ENCODE peak calls at places on chromosomes 4 and X, in ten cellular contexts. D is upper lobe of right lung, M is dorsolateral prefrontal cortex, O is fibroblast of lung, B is H9, T is psoas muscle, N is iPS DF 6.9, A is adipocyte, S is pancreas, V is IMR-90. H is an unnamed sample. For H3K27me3, the result is how much of the 10 kb centered on the place peaks cover.

GRCh38 chrX:110395877-110396276 is 37.2 kb downstream of the RTL9 start:
- DNase-seq in D (no peak), M (no peak), O (no peak), B (no peak), T (no peak), N (no peak), A (no peak), S (no peak), V (no peak), H (no peak)

GRCh38 chrX:45771560-45772340 is 571.1 kb upstream of the DIPK2B start:
- DNase-seq in D (peak), M (no peak), O (peak), B (no peak), T (no peak), N (no peak), A (peak), S (no peak), V (peak), H (peak)

GRCh38 chr4:72255269-72255668 is 223.5 kb downstream of the NPFFR2 start:
- DNase-seq in D (no peak), M (no peak), O (no peak), B (no peak), T (no peak), N (no peak), A (no peak), S (no peak), V (no peak), H (no peak)

GRCh38 chr4:150072906-150073714 is 5.1 kb upstream of the DCLK2 start:
- DNase-seq in D (no peak), M (no peak), O (peak), B (no peak), T (no peak), N (no peak), A (peak), S (no peak), V (peak), H (no peak)

GRCh38 chr4:87462102-87462501 is 39.7 kb downstream of the NUDT9 start:
- DNase-seq in D (no peak), M (no peak), O (no peak), B (no peak), T (no peak), N (no peak), A (no peak), S (no peak), V (no peak), H (no peak)

GRCh38 chr4:133152330-133152791 is 3.3 kb downstream of the PCDH10 start:
- DNase-seq in D (no peak), M (no peak), O (peak), B (peak), T (no peak), N (no peak), A (peak), S (peak), V (no peak), H (no peak)

GRCh38 chrX:103734125-103734760 is 23.5 kb downstream of the TMEM31 start:
- DNase-seq in D (no peak), M (no peak), O (peak), B (no peak), T (no peak), N (no peak), A (peak), S (no peak), V (peak), H (no peak)

GRCh38 chrX:136021903-136022302 is 36.7 kb downstream of the SLC9A6 start:
- DNase-seq in D (no peak), M (no peak), O (no peak), B (no peak), T (no peak), N (no peak), A (no peak), S (no peak), V (no peak), H (no peak)

GRCh38 chr4:184151988-184152485 is 65.6 kb downstream of the ENPP6 start:
- DNase-seq in D (no peak), M (no peak), O (no peak), B (no peak), T (no peak), N (no peak), A (no peak), S (no peak), V (no peak), H (no peak)

GRCh38 chrX:141902366-141902765 is 1.3 kb upstream of the MAGEC1 start:
- DNase-seq in D (no peak), M (no peak), O (no peak), B (no peak), T (no peak), N (no peak), A (no peak), S (no peak), V (no peak), H (no peak)
- H3K27me3 ChIP-seq in D (under half), M (under half), O (under half), B (under half), T (under half), N (under half), A (under half), S (under half), V (under half), H (under half)

DNA sequence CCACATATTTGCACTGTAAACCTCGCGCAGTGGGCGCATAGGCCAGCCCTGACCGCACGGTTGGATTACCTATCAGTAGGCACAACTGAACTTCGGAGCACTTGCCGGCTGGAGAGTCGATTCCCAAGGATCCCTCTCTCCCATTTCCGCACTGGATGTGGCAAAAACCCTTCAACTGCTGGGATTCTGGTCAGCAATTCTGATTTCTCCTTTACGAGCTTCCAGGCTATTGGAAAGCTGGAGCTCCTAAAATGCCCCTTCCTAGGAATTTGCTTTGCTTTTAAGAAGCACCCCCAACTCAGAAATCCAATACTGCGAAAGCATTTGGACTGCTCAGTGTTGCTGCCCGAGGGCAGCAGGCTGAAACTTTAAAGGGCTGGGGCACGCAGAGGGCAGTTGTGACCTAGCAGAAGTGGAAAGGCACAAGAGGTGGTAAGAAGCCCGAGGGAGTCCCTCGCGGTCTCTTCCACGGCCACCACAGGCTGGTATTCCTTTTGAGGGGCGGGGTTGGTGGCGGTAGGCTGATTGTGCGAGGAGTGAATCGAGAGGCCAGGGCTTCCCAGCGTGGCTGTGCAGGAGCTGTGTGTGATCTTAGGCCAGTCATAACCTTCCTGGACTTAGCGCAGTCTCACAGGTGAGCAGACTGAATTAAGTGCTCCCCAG is 1.6 kb downstream of the ZAR1 start:
- DNase-seq in D (no peak), M (no peak), O (no peak), B (peak), T (no peak), N (no peak), A (no peak), S (no peak), V (no peak), H (no peak)
- H3K27me3 ChIP-seq in D (half or more), M (under half), O (under half), B (under half), T (half or more), N (under half), A (under half), S (under half), V (half or more), H (under half)

GRCh38 chrX:124113799-124114600 is 152.5 kb downstream of the STAG2 start:
- DNase-seq in D (no peak), M (no peak), O (no peak), B (peak), T (no peak), N (no peak), A (no peak), S (no peak), V (no peak), H (no peak)

DNA sequence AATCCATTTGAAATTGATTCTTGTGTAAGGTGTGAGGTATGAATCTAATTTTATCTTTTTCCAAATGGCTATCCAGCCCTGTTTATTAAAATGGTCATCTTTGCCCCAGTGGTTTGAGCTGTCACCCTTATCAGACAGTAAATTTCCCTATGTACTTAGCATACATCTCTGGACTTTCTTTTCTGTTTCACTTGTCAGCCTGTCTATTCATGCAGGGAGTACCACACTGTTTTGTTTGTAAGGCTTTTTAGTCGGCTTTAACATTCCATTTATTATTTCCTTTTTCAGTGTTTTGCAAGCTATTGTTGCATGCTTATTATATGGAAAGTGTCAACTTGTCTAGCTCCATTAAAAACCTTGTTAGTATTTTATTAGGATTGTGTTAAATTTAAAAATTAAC is 155.8 kb downstream of the STAG2 start:
- DNase-seq in D (no peak), M (no peak), O (no peak), B (no peak), T (no peak), N (no peak), A (no peak), S (no peak), V (no peak), H (no peak)
- H3K27me3 ChIP-seq in D (under half), M (half or more), O (under half), B (under half), T (under half), N (under half), A (under half), S (under half), V (under half), H (under half)

GRCh38 chr4:154741877-154742851 is 1.6 kb upstream of the LRAT start:
- DNase-seq in D (no peak), M (no peak), O (peak), B (peak), T (no peak), N (no peak), A (peak), S (peak), V (no peak), H (no peak)

GRCh38 chr4:154744341-154744948 is 645 bp downstream of the LRAT start:
- DNase-seq in D (no peak), M (no peak), O (no peak), B (no peak), T (no peak), N (no peak), A (no peak), S (peak), V (no peak), H (no peak)

GRCh38 chr4:154741131-154741530 is 2.7 kb upstream of the LRAT start:
- DNase-seq in D (no peak), M (no peak), O (no peak), B (peak), T (no peak), N (no peak), A (no peak), S (no peak), V (no peak), H (no peak)

GRCh38 chr4:154740462-154740861 is 3.3 kb upstream of the LRAT start:
- DNase-seq in D (no peak), M (no peak), O (no peak), B (peak), T (no peak), N (no peak), A (no peak), S (peak), V (no peak), H (no peak)

DNA sequence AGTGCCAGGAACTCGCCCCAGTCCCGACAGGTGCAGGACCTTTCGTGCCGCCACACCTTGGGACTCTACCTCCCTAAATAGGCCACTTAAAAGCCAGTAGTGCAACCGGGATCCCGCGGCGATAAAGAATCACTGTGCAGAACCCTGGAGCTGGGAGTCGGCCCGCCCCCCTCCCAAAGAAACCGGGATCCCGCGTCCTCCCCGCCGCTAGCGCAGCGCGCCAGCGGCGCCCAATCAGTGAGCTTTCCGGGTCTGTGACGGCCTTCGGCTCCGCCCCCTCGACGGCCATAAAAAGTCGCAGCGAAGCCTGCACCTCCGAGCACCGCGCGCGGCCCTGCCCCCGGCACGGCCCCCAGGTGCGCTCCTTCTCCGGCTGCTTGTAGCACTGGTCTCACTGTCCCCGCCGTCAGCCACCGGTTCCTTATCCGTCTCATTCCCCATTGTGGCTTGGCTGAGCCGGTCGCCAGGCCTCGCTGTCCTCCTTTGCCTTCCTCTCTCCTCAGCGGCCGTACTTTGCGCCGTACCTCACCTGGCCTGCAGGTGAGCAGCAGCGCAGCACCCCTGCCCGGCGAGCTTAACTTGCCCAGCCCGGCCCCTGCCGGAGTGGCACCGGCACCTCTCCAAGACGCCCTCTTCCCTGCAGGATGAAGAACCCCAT is at the start of gene LRAT:
- DNase-seq in D (peak), M (peak), O (no peak), B (peak), T (peak), N (peak), A (no peak), S (peak), V (no peak), H (no peak)
- H3K27me3 ChIP-seq in D (half or more), M (under half), O (under half), B (under half), T (half or more), N (under half), A (under half), S (under half), V (under half), H (under half)

DNA sequence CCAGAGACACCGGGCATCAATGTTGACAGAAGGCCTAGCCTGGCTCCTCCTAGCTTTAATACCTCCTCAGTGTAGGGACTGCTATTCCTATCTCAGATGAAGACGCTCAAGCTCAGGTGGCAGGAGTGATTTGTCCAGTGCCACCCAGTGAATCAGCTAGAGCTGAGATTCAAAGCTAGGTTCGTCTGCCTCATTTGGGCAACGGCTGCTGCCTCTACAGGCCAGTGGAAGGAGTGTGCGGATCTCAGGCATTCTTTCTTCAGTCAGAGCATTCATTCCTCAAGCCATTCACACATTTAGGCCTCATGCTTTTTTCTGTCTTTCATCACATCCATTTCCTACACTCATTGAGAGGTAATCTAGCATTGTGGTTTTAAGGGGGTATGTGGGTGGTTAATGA is 7.3 kb downstream of the TSR2 start:
- DNase-seq in D (no peak), M (no peak), O (peak), B (peak), T (no peak), N (no peak), A (no peak), S (no peak), V (no peak), H (peak)
- H3K27me3 ChIP-seq in D (under half), M (under half), O (under half), B (under half), T (under half), N (under half), A (under half), S (under half), V (under half), H (under half)

GRCh38 chr4:84496356-84497219 is 2.5 kb downstream of the NKX6-1 start:
- DNase-seq in D (no peak), M (no peak), O (no peak), B (peak), T (no peak), N (no peak), A (no peak), S (peak), V (no peak), H (no peak)

GRCh38 chr4:84497220-84497834 is 1.8 kb downstream of the NKX6-1 start:
- DNase-seq in D (no peak), M (no peak), O (no peak), B (peak), T (no peak), N (no peak), A (peak), S (peak), V (peak), H (no peak)

GRCh38 chr4:84498203-84499026 is 677 bp downstream of the NKX6-1 start:
- DNase-seq in D (peak), M (no peak), O (peak), B (peak), T (peak), N (no peak), A (peak), S (peak), V (peak), H (no peak)

GRCh38 chr4:84499065-84499982 is at the start of gene NKX6-1:
- DNase-seq in D (peak), M (no peak), O (peak), B (peak), T (peak), N (no peak), A (peak), S (peak), V (peak), H (no peak)

DNA sequence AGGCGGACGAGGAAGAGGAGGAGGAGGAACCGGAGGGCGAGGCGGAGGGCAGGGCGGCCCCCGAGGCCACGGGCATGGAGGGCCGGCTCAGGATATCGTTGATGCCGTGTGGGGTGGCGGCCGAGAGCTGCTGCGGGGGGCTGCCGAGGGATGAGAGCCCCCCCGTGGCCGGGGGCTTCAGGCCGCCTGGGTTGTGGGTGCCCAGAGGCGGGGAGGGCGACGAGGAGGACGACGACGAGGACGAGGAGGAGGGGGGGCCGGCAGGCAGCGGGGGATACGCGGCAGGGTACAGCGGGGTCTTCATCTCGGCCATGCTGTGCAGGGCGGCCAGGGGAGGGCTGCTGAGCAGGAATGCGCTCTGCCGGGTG is 1.3 kb downstream of the NKX6-1 start:
- DNase-seq in D (no peak), M (no peak), O (no peak), B (peak), T (no peak), N (no peak), A (no peak), S (peak), V (no peak), H (no peak)
- H3K27me3 ChIP-seq in D (half or more), M (half or more), O (half or more), B (half or more), T (half or more), N (half or more), A (half or more), S (under half), V (half or more), H (under half)

DNA sequence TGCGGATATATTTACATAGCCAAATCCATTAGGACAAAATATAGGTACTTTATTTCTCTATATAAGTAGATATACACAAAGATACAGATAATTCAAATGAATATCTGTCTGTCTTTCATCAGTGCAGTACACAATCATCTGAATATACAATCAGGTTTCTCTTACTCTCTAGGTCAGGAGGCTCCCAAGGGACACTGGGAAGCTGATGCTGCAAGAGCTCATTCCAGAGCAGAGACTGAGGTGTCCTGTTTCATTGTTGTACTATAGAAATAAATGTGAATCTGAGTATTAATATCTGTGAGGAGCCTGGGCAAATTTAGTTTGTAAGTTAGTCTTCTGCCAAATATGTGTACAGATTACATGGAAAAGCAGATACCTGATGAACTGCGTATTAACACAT is 4.3 kb downstream of the TLL1 start:
- DNase-seq in D (no peak), M (no peak), O (no peak), B (no peak), T (no peak), N (no peak), A (peak), S (no peak), V (no peak), H (no peak)
- H3K27me3 ChIP-seq in D (under half), M (under half), O (under half), B (under half), T (under half), N (under half), A (under half), S (under half), V (under half), H (under half)

DNA sequence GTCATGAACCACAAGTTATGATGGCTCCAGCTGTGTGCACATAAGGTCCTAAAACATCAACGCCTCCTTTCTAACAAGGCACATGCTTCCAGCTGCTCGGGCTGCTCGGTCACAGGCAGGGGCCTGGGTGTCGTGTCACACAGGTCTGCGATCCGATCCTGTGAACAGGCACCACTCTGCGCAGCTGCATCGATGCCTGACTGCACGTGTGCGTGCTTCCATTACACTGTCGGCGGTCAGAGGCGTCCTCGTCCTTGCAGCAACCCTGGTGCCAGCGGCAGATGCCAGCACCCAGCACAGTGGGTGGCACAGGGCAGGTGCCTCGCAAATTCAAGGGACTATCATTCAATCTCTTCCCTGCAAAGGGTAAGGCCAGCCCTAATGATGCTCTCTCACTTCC is 23.9 kb downstream of the ZFYVE28 start:
- DNase-seq in D (no peak), M (no peak), O (no peak), B (no peak), T (no peak), N (no peak), A (no peak), S (no peak), V (no peak), H (no peak)
- H3K27me3 ChIP-seq in D (under half), M (under half), O (under half), B (under half), T (under half), N (under half), A (under half), S (under half), V (under half), H (under half)

DNA sequence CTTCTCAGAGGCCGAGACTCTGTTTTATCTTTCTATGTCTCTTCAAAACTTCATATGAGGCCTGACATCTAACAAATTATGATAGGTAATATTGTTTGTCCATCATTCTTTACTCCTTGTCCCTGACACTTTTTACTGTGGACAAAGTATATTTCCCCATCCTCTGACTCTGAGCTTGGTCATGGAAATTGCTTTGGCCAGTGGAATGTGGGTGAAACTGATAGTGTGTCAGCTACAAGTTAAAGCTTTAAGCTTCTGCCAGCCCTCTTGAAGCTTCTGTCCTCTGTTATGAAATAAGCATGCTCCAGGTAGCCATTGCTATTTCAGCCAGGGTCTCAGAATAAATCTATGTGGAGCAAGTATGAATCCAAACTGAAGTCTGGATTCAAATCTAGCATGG is 604.6 kb downstream of the BCOR start:
- DNase-seq in D (no peak), M (no peak), O (no peak), B (no peak), T (no peak), N (no peak), A (no peak), S (no peak), V (no peak), H (no peak)
- H3K27me3 ChIP-seq in D (under half), M (half or more), O (under half), B (under half), T (under half), N (under half), A (under half), S (under half), V (under half), H (under half)

H was measured in DND-41.